ENCODE peak calls at places on chromosomes 7 and 10, in seven cellular contexts. M is fibroblast of the aortic adventitia, N is GM13976, A is OCI-LY7, T is SHP77, U is left colon, P is esophagus squamous epithelium. H is an unnamed sample.

GRCh38 chr10:29344073-29344820 is 55.4 kb downstream of the LYZL1 start:
- DNase-seq in M (peak), N (no peak), A (no peak), T (no peak), U (no peak), P (no peak), H (no peak)

GRCh38 chr7:29285451-29285807 is 90.9 kb downstream of the CHN2 start:
- DNase-seq in M (peak), N (no peak), A (no peak), T (peak), U (no peak), P (no peak), H (no peak)

GRCh38 chr10:125177641-125178640 is 17.6 kb upstream of the CTBP2 start:
- DNase-seq in M (no peak), N (no peak), A (no peak), T (no peak), U (no peak), P (no peak), H (no peak)

GRCh38 chr10:4353964-4354363 is 472.0 kb upstream of the AKR1E2 start:
- DNase-seq in M (peak), N (no peak), A (no peak), T (no peak), U (no peak), P (no peak), H (no peak)

GRCh38 chr7:137538361-137538762 is 194.8 kb upstream of the PTN start:
- DNase-seq in M (peak), N (no peak), A (no peak), T (no peak), U (no peak), P (no peak), H (no peak)

GRCh38 chr10:29703276-29703675 is 68.5 kb upstream of the SVIL start:
- DNase-seq in M (no peak), N (no peak), A (no peak), T (peak), U (no peak), P (no peak), H (no peak)

GRCh38 chr10:77984986-77985385 is 44.3 kb downstream of the POLR3A start:
- DNase-seq in M (no peak), N (no peak), A (no peak), T (no peak), U (no peak), P (no peak), H (no peak)

GRCh38 chr7:138435231-138435919 is 24.7 kb upstream of the TRIM24 start:
- DNase-seq in M (no peak), N (no peak), A (no peak), T (no peak), U (no peak), P (no peak), H (no peak)

GRCh38 chr7:6163402-6163801 is 109.0 kb downstream of the CYTH3 start:
- DNase-seq in M (no peak), N (no peak), A (no peak), T (no peak), U (no peak), P (no peak), H (no peak)

GRCh38 chr10:95445223-95445836 is 115.8 kb downstream of the SORBS1 start:
- DNase-seq in M (peak), N (no peak), A (no peak), T (no peak), U (peak), P (no peak), H (no peak)

GRCh38 chr10:93752761-93753160 is 5.0 kb upstream of the LGI1 start:
- DNase-seq in M (peak), N (no peak), A (no peak), T (no peak), U (no peak), P (no peak), H (no peak)

GRCh38 chr7:151404216-151405011 is 5.4 kb downstream of the WDR86 start:
- DNase-seq in M (peak), N (no peak), A (no peak), T (no peak), U (no peak), P (no peak), H (no peak)

H was measured in cortex of kidney.